ENCODE peak calls at places on chromosomes 2 and 18, in nine cellular contexts. G, J, K, C, Y, L, B, S and U are unnamed samples.

GRCh38 chr2:237397072-237397471 is 16.9 kb downstream of the COL6A3 start:
- DNase-seq in G (no peak), J (no peak), K (no peak), C (no peak), Y (no peak), L (no peak), B (no peak), S (no peak), U (no peak)

GRCh38 chr2:161078211-161078539 is 82.1 kb upstream of the TANK start:
- DNase-seq in G (no peak), J (no peak), K (no peak), C (no peak), Y (no peak), L (no peak), B (no peak), S (no peak), U (no peak)

GRCh38 chr2:40450066-40450841 is 1.6 kb downstream of the SLC8A1 start:
- DNase-seq in G (peak), J (no peak), K (no peak), C (peak), Y (no peak), L (peak), B (peak), S (no peak), U (no peak)

GRCh38 chr2:181916726-181917377 is 25.3 kb downstream of the ITPRID2 start:
- DNase-seq in G (no peak), J (no peak), K (no peak), C (peak), Y (no peak), L (peak), B (no peak), S (no peak), U (no peak)

GRCh38 chr2:119827866-119828507 is 68.3 kb downstream of the PTPN4 start:
- DNase-seq in G (no peak), J (no peak), K (no peak), C (peak), Y (no peak), L (peak), B (no peak), S (no peak), U (no peak)

GRCh38 chr2:115635440-115635839 is 1193.0 kb downstream of the DPP10 start:
- DNase-seq in G (no peak), J (no peak), K (no peak), C (no peak), Y (no peak), L (no peak), B (no peak), S (no peak), U (no peak)

GRCh38 chr18:45567123-45567522 is 48.2 kb upstream of the SLC14A2 start:
- DNase-seq in G (peak), J (no peak), K (no peak), C (peak), Y (no peak), L (peak), B (no peak), S (no peak), U (no peak)

GRCh38 chr18:31105733-31106132 is 3.5 kb upstream of the DSC2 start:
- DNase-seq in G (no peak), J (no peak), K (no peak), C (no peak), Y (no peak), L (no peak), B (no peak), S (no peak), U (no peak)

GRCh38 chr2:119694994-119695521 is 16.1 kb downstream of the TMEM177 start:
- DNase-seq in G (no peak), J (no peak), K (no peak), C (peak), Y (no peak), L (no peak), B (no peak), S (no peak), U (no peak)

GRCh38 chr2:215435261-215435808 is 533 bp downstream of the FN1 start:
- DNase-seq in G (peak), J (peak), K (no peak), C (no peak), Y (peak), L (no peak), B (peak), S (peak), U (no peak)

GRCh38 chr2:131152065-131152464 is 46.9 kb downstream of the PLEKHB2 start:
- DNase-seq in G (peak), J (no peak), K (no peak), C (peak), Y (no peak), L (no peak), B (no peak), S (no peak), U (no peak)

GRCh38 chr2:127220807-127221527 is 868 bp upstream of the CYP27C1 start:
- DNase-seq in G (peak), J (peak), K (no peak), C (peak), Y (no peak), L (no peak), B (no peak), S (no peak), U (no peak)

GRCh38 chr2:168961450-168962229 is 60.5 kb downstream of the G6PC2 start:
- DNase-seq in G (peak), J (peak), K (no peak), C (peak), Y (peak), L (peak), B (no peak), S (peak), U (peak)

GRCh38 chr2:226726546-226726945 is 73.1 kb downstream of the IRS1 start:
- DNase-seq in G (no peak), J (no peak), K (no peak), C (peak), Y (no peak), L (no peak), B (no peak), S (no peak), U (no peak)

GRCh38 chr2:38376346-38376682 is 759 bp downstream of the ATL2 start:
- DNase-seq in G (no peak), J (no peak), K (no peak), C (peak), Y (peak), L (no peak), B (no peak), S (peak), U (no peak)

GRCh38 chr2:56687169-56687568 is 503.4 kb downstream of the CCDC85A start:
- DNase-seq in G (no peak), J (no peak), K (no peak), C (peak), Y (no peak), L (no peak), B (no peak), S (no peak), U (no peak)

GRCh38 chr18:9885170-9886004 is at the start of gene TXNDC2:
- DNase-seq in G (no peak), J (no peak), K (no peak), C (no peak), Y (no peak), L (no peak), B (no peak), S (no peak), U (no peak)

GRCh38 chr2:104952976-104953375 is 84.9 kb upstream of the MRPS9 start:
- DNase-seq in G (no peak), J (no peak), K (no peak), C (no peak), Y (no peak), L (no peak), B (no peak), S (no peak), U (no peak)

GRCh38 chr2:27042159-27042661 is 9.3 kb upstream of the AGBL5 start:
- DNase-seq in G (no peak), J (no peak), K (peak), C (no peak), Y (peak), L (peak), B (no peak), S (peak), U (no peak)

GRCh38 chr18:39840406-39840805 is 2114.6 kb upstream of the PIK3C3 start:
- DNase-seq in G (no peak), J (no peak), K (no peak), C (peak), Y (no peak), L (no peak), B (no peak), S (no peak), U (no peak)

GRCh38 chr2:23925702-23926288 is 1.1 kb downstream of the ATAD2B start:
- DNase-seq in G (peak), J (no peak), K (peak), C (peak), Y (peak), L (peak), B (no peak), S (peak), U (no peak)

GRCh38 chr2:166032361-166032760 is 78.8 kb upstream of the TTC21B start:
- DNase-seq in G (no peak), J (no peak), K (no peak), C (peak), Y (no peak), L (no peak), B (no peak), S (no peak), U (no peak)

GRCh38 chr2:210224660-210225460 is at the start of gene ACADL:
- DNase-seq in G (peak), J (peak), K (no peak), C (peak), Y (peak), L (peak), B (peak), S (no peak), U (peak)

GRCh38 chr2:16201876-16202642 is 261.7 kb downstream of the MYCN start:
- DNase-seq in G (no peak), J (no peak), K (no peak), C (no peak), Y (no peak), L (no peak), B (no peak), S (no peak), U (no peak)

GRCh38 chr2:232549655-232550350 is 554 bp downstream of the TIGD1 start:
- DNase-seq in G (no peak), J (no peak), K (no peak), C (peak), Y (no peak), L (no peak), B (no peak), S (no peak), U (no peak)

GRCh38 chr2:232547991-232548390 is 2.4 kb downstream of the TIGD1 start:
- DNase-seq in G (no peak), J (no peak), K (no peak), C (no peak), Y (no peak), L (no peak), B (no peak), S (no peak), U (no peak)

GRCh38 chr2:232551289-232551688 is 800 bp downstream of the EIF4E2 start:
- DNase-seq in G (no peak), J (no peak), K (no peak), C (no peak), Y (no peak), L (no peak), B (no peak), S (no peak), U (no peak)

GRCh38 chr2:232551776-232552175 is 1.3 kb downstream of the EIF4E2 start:
- DNase-seq in G (no peak), J (no peak), K (no peak), C (no peak), Y (no peak), L (no peak), B (no peak), S (no peak), U (no peak)

GRCh38 chr2:232550351-232551261 is at the start of the genes EIF4E2 and TIGD1:
- DNase-seq in G (peak), J (peak), K (peak), C (peak), Y (peak), L (peak), B (peak), S (peak), U (peak)
- TF ChIP-seq CTCF in G (peak), J (peak), K (peak), C (no peak), Y (peak), L (peak), B (peak), S (peak), U (peak)

GRCh38 chr2:228115-228514 is 35.7 kb downstream of the SH3YL1 start:
- DNase-seq in G (no peak), J (no peak), K (no peak), C (no peak), Y (no peak), L (no peak), B (no peak), S (no peak), U (no peak)

GRCh38 chr2:223971-224760 is 39.7 kb downstream of the SH3YL1 start:
- DNase-seq in G (no peak), J (no peak), K (no peak), C (no peak), Y (no peak), L (no peak), B (no peak), S (no peak), U (no peak)

GRCh38 chr2:228518-229278 is 35.1 kb downstream of the SH3YL1 start:
- DNase-seq in G (no peak), J (no peak), K (no peak), C (no peak), Y (no peak), L (no peak), B (no peak), S (no peak), U (no peak)

GRCh38 chr2:223451-223850 is 40.4 kb downstream of the SH3YL1 start:
- DNase-seq in G (no peak), J (no peak), K (no peak), C (no peak), Y (no peak), L (no peak), B (no peak), S (no peak), U (no peak)
- TF ChIP-seq CTCF in G (no peak), J (no peak), K (no peak), C (no peak), Y (no peak), L (no peak), B (no peak), S (no peak), U (no peak)

DNA sequence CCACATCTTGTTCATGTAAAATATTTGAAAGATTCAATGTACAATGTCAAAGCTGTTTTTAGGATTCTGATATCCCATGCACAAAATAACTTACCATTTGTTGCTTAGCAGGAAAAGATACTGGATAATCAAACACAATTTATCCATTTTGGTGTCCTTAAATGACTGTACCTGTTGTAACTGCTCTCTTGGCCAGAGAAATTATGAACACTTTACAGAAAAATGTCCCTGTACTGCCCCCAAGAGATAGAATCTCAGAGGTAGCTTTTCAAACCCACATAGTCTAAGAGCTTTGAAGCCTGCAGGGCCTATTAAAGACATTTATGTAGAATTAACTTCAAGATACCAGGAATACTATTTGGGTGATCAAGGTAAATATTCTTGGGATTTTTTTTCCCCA is 12.2 kb upstream of the ME2 start:
- DNase-seq in G (no peak), J (no peak), K (no peak), C (peak), Y (peak), L (no peak), B (no peak), S (no peak), U (no peak)
- TF ChIP-seq CTCF in G (no peak), J (no peak), K (no peak), C (peak), Y (peak), L (peak), B (no peak), S (no peak), U (peak)

GRCh38 chr2:71672640-71673401 is 219.5 kb downstream of the DYSF start:
- DNase-seq in G (no peak), J (no peak), K (no peak), C (no peak), Y (no peak), L (no peak), B (no peak), S (no peak), U (no peak)

GRCh38 chr2:71671203-71671602 is 217.8 kb downstream of the DYSF start:
- DNase-seq in G (no peak), J (no peak), K (no peak), C (no peak), Y (no peak), L (no peak), B (no peak), S (no peak), U (no peak)

GRCh38 chr2:71670430-71670795 is 217.1 kb downstream of the DYSF start:
- DNase-seq in G (no peak), J (peak), K (no peak), C (no peak), Y (no peak), L (no peak), B (no peak), S (no peak), U (no peak)

GRCh38 chr2:71673402-71673795 is 220.0 kb downstream of the DYSF start:
- DNase-seq in G (no peak), J (no peak), K (no peak), C (no peak), Y (no peak), L (no peak), B (no peak), S (no peak), U (no peak)

GRCh38 chr2:71672011-71672639 is 218.8 kb downstream of the DYSF start:
- DNase-seq in G (peak), J (no peak), K (no peak), C (no peak), Y (no peak), L (no peak), B (no peak), S (no peak), U (no peak)
- TF ChIP-seq CTCF in G (peak), J (no peak), K (no peak), C (no peak), Y (no peak), L (no peak), B (no peak), S (no peak), U (peak)

GRCh38 chr2:46601328-46601963 is 122.1 kb downstream of the TMEM247 start:
- DNase-seq in G (no peak), J (no peak), K (no peak), C (peak), Y (peak), L (no peak), B (no peak), S (no peak), U (no peak)
- TF ChIP-seq CTCF in G (no peak), J (peak), K (no peak), C (peak), Y (peak), L (peak), B (peak), S (peak), U (peak)

DNA sequence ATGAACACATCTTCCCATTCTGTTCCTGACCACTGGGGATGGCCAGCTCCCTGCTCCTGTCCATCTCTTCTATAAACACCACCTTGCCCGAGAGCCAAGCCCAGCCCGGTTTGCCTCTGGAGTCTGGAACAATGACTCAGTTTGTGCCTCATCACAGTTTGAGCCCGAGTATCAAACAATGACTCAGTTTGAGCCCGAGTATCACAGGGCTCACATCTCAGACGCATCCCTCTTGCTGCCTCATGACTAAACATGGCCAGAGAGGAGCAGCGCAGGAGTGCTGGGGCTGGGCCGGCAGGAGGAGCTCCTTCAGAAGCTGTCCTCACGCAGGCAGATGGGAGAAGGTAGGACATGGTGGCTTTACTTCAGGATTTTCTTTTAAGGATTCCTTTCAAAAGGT is 68.7 kb downstream of the PXDN start:
- DNase-seq in G (no peak), J (no peak), K (no peak), C (peak), Y (no peak), L (peak), B (peak), S (no peak), U (no peak)
- TF ChIP-seq CTCF in G (peak), J (no peak), K (no peak), C (peak), Y (no peak), L (no peak), B (no peak), S (no peak), U (no peak)

DNA sequence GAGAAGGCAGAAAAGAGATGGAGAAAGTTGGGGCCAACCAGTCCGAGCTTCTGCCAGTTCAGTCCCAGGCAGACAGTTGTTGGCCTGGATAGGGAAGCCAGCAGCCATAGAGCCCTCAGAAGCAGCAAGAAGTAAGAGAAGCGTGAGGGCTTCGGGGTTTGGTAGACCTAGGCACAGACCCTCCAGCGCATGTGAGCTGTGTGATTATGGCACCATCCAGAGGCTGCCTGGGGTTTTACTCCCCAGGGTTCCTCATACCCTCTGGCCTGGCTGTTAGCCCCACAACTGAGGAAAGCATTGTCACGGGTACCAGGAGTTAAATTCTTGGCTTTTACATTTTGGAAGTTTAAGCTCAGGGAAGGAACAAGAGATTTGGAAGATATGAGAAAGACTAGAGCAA is 93.7 kb upstream of the RAB6C start:
- DNase-seq in G (peak), J (no peak), K (no peak), C (no peak), Y (peak), L (no peak), B (no peak), S (no peak), U (no peak)
- TF ChIP-seq CTCF in G (peak), J (peak), K (no peak), C (no peak), Y (no peak), L (no peak), B (no peak), S (no peak), U (peak)

DNA sequence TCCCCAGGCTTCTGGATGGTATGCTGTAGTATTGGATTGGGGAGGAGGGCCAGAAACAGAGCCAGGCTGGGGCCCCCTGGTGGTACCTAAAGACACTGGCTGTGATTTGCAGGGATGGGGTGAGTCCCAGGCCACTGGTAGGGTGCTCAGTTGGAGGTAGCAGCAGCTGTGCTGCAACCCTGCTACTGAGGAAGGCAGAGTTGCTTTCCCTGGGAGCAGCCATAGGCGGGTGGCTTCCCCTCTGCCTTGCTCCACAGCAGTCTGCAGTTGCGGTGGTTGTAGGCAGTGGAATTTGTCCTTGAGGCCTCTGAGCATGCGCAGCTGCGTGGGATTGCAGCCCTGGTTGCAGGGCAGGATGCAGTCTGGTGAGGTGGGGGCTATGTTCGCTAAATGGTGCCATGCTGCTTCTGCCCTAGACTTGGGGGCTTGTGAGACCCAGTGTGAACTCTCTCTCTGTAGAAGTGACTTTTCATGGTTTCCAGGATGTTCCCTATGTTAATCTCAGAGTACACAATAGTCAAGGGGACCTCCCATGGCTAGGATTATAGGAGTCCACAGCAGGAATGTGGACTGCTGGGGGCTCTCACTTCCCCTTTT is 443.5 kb downstream of the XIRP2 start:
- DNase-seq in G (peak), J (peak), K (no peak), C (no peak), Y (peak), L (no peak), B (no peak), S (no peak), U (no peak)
- TF ChIP-seq CTCF in G (peak), J (peak), K (no peak), C (no peak), Y (peak), L (no peak), B (no peak), S (no peak), U (peak)

GRCh38 chr2:142603761-142604160 is 273.7 kb upstream of the KYNU start:
- DNase-seq in G (no peak), J (no peak), K (no peak), C (peak), Y (no peak), L (no peak), B (no peak), S (no peak), U (no peak)
- TF ChIP-seq CTCF in G (no peak), J (peak), K (no peak), C (no peak), Y (no peak), L (no peak), B (no peak), S (no peak), U (peak)

DNA sequence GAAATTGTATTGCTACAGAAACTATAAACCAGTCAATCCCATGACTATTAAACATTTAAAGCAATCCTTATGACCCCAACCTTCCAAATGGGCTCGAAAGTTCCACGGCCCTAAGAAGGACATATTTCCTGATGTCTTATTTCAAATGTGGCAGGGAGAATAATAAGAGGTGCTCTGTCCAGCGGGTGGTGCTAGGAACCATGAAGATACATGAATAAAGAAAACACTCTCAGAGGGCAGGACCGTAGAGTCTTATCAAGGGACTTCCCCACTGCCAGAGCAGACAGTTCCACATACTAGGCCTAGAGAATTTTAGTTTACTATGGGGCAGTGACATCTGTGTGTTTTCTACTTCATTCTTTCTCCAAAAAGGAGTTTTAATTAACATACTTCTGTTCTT is 187.1 kb upstream of the PIK3C3 start:
- DNase-seq in G (peak), J (no peak), K (no peak), C (peak), Y (peak), L (peak), B (no peak), S (no peak), U (no peak)
- TF ChIP-seq CTCF in G (peak), J (peak), K (no peak), C (peak), Y (peak), L (peak), B (no peak), S (no peak), U (peak)